ENCODE peak calls at places on chromosome 6, in four cellular contexts. Z is WERI-Rb-1; C is activated CD8-positive, alpha-beta memory T cell treated with anti-CD3 and anti-CD28 coated beads, Interleukin-2, amount 10 ng/mL, durations not matched to agents 7 days and 5 days; L is heart left ventricle. N is an unnamed sample.

GRCh38 chr6:152265651-152266050 is 371.5 kb downstream of the SYNE1 start:
- DNase-seq in Z (no peak), C (no peak), L (no peak), N (no peak)

GRCh38 chr6:15405111-15405510 is 159.2 kb downstream of the JARID2 start:
- DNase-seq in Z (no peak), C (no peak), L (no peak), N (no peak)

GRCh38 chr6:80364206-80364605 is 257.7 kb downstream of the BCKDHB start:
- DNase-seq in Z (no peak), C (no peak), L (no peak), N (no peak)

GRCh38 chr6:162387723-162388382 is 339.7 kb downstream of the PRKN start:
- DNase-seq in Z (no peak), C (no peak), L (peak), N (no peak)

GRCh38 chr6:109687271-109687721 is 3.7 kb downstream of the AK9 start:
- DNase-seq in Z (no peak), C (no peak), L (no peak), N (peak)

GRCh38 chr6:21752054-21752811 is 158.7 kb downstream of the SOX4 start:
- DNase-seq in Z (no peak), C (no peak), L (no peak), N (peak)

GRCh38 chr6:121867095-121867494 is 431.6 kb downstream of the GJA1 start:
- DNase-seq in Z (no peak), C (no peak), L (no peak), N (no peak)

GRCh38 chr6:17986656-17987575 is 519 bp downstream of the KIF13A start:
- DNase-seq in Z (peak), C (no peak), L (peak), N (peak)

GRCh38 chr6:36776167-36776566 is 63.1 kb downstream of the CPNE5 start:
- DNase-seq in Z (no peak), C (no peak), L (no peak), N (no peak)

GRCh38 chr6:11747021-11747420 is 31.6 kb downstream of the ADTRP start:
- DNase-seq in Z (no peak), C (no peak), L (no peak), N (no peak)

GRCh38 chr6:114649298-114649697 is 306.5 kb upstream of the HS3ST5 start:
- DNase-seq in Z (no peak), C (no peak), L (no peak), N (no peak)

GRCh38 chr6:46175446-46175845 is 4.7 kb upstream of the ENPP5 start:
- DNase-seq in Z (no peak), C (peak), L (no peak), N (no peak)

GRCh38 chr6:90468080-90468479 is 118.8 kb downstream of the MAP3K7 start:
- DNase-seq in Z (no peak), C (peak), L (no peak), N (peak)

N was measured in EL.